ENCODE peak calls at places on chromosome 14, in ten cellular contexts. F is cardiac muscle cell; P is lower lobe of right lung; N is breast epithelium; K is CD8-positive, alpha-beta T cell; D is esophagus squamous epithelium; Q is MM.1S; U is left lung; B is sigmoid colon; C is HCT116. G is an unnamed sample.

GRCh38 chr14:79855789-79856188 is 355.5 kb downstream of the DIO2 start:
- DNase-seq in U (no peak), Q (no peak), C (no peak), P (no peak), B (no peak), D (no peak), K (no peak), F (no peak), N (no peak), G (no peak)

GRCh38 chr14:52692248-52692962 is 3.0 kb downstream of the ERO1A start:
- DNase-seq in U (no peak), Q (no peak), F (no peak), D (no peak), K (no peak), C (no peak), P (no peak), N (no peak), B (no peak), G (no peak)

GRCh38 chr14:93903342-93904184 is 23.6 kb upstream of the FAM181A start:
- DNase-seq in U (no peak), F (peak; percentile 63), N (peak; percentile 10), K (no peak), B (no peak), C (peak; percentile 15), P (no peak), D (no peak), Q (no peak), G (no peak)

GRCh38 chr14:98120831-98121464 is 1151.0 kb downstream of the BCL11B start:
- DNase-seq in K (no peak), C (no peak), F (no peak), N (no peak), P (no peak), B (no peak), U (no peak), D (no peak), Q (no peak), G (no peak)

GRCh38 chr14:95683793-95684192 is 2.4 kb upstream of the TCL1B start:
- DNase-seq in K (no peak), Q (peak; percentile 9), B (no peak), P (no peak), U (no peak), C (peak; percentile 32), F (no peak), D (no peak), N (no peak), G (peak; percentile 52)

GRCh38 chr14:72804653-72805180 is 89.2 kb downstream of the DPF3 start:
- DNase-seq in U (no peak), P (no peak), D (no peak), C (no peak), Q (no peak), N (no peak), B (no peak), K (no peak), F (no peak), G (no peak)

GRCh38 chr14:22824711-22825359 is 4.9 kb upstream of the MRPL52 start:
- DNase-seq in K (no peak), U (peak; percentile 53), C (peak; percentile 53), Q (peak; percentile 31), P (no peak), B (peak; percentile 73), D (no peak), N (no peak), F (no peak), G (no peak)

GRCh38 chr14:90760591-90761316 is 55.5 kb downstream of the TTC7B start:
- DNase-seq in P (no peak), C (no peak), Q (no peak), N (no peak), K (no peak), U (no peak), B (no peak), D (no peak), F (peak; percentile 42), G (peak; percentile 22)

GRCh38 chr14:33555710-33556350 is 395.0 kb downstream of the EGLN3 start:
- DNase-seq in U (no peak), K (no peak), Q (no peak), N (no peak), P (no peak), B (no peak), D (no peak), C (no peak), F (no peak), G (no peak)

GRCh38 chr14:58738189-58738836 is 100.6 kb downstream of the DACT1 start:
- DNase-seq in N (no peak), U (no peak), Q (no peak), K (no peak), C (no peak), P (no peak), B (no peak), D (no peak), F (no peak), G (no peak)

GRCh38 chr14:106268013-106268727 is 741.8 kb downstream of the TMEM121 start:
- DNase-seq in N (no peak), C (no peak), U (no peak), D (no peak), P (peak; percentile 57), B (no peak), Q (no peak), F (no peak), K (peak; percentile 77), G (no peak)

GRCh38 chr14:34237098-34237497 is 224.9 kb downstream of the SPTSSA start:
- DNase-seq in P (no peak), C (no peak), Q (no peak), K (no peak), N (no peak), U (no peak), B (no peak), F (no peak), D (no peak), G (no peak)

GRCh38 chr14:24315243-24315806 is 4.0 kb downstream of the LTB4R start:
- DNase-seq in F (no peak), P (no peak), C (no peak), N (no peak), B (no peak), U (no peak), K (no peak), D (no peak), Q (no peak), G (no peak)

GRCh38 chr14:24314377-24315193 is 3.3 kb downstream of the LTB4R start:
- DNase-seq in D (no peak), C (no peak), K (no peak), B (no peak), F (no peak), U (peak; percentile 39), N (no peak), Q (no peak), P (peak; percentile 53), G (no peak)

GRCh38 chr14:24311837-24312615 is 724 bp downstream of the LTB4R start:
- DNase-seq in B (no peak), K (no peak), P (no peak), F (no peak), C (no peak), D (no peak), U (no peak), N (no peak), Q (no peak), G (no peak)

GRCh38 chr14:24312736-24313507 is 1.6 kb downstream of the LTB4R start:
- DNase-seq in D (no peak), F (no peak), Q (peak; percentile 45), K (peak; percentile 49), C (no peak), P (peak; percentile 62), N (no peak), B (peak; percentile 74), U (peak; percentile 72), G (no peak)

GRCh38 chr14:24313912-24314311 is 2.6 kb downstream of the LTB4R start:
- DNase-seq in C (no peak), B (no peak), Q (no peak), F (no peak), P (peak; percentile 50), D (no peak), K (no peak), N (no peak), U (peak; percentile 33), G (no peak)
- H3K4me1 ChIP-seq in C (peaks cover 11% of the 10 kb centered on the region), B (peaks cover 32% of the 10 kb centered on the region), Q (peaks cover 24% of the 10 kb centered on the region), F (no peaks in the 10 kb centered on the region), P (peaks cover 80% of the 10 kb centered on the region), D (peaks cover 69% of the 10 kb centered on the region), K (peaks cover 56% of the 10 kb centered on the region), N (peaks cover 14% of the 10 kb centered on the region), U (peaks cover 100% of the 10 kb centered on the region), G (peaks cover 4% of the 10 kb centered on the region)

DNA sequence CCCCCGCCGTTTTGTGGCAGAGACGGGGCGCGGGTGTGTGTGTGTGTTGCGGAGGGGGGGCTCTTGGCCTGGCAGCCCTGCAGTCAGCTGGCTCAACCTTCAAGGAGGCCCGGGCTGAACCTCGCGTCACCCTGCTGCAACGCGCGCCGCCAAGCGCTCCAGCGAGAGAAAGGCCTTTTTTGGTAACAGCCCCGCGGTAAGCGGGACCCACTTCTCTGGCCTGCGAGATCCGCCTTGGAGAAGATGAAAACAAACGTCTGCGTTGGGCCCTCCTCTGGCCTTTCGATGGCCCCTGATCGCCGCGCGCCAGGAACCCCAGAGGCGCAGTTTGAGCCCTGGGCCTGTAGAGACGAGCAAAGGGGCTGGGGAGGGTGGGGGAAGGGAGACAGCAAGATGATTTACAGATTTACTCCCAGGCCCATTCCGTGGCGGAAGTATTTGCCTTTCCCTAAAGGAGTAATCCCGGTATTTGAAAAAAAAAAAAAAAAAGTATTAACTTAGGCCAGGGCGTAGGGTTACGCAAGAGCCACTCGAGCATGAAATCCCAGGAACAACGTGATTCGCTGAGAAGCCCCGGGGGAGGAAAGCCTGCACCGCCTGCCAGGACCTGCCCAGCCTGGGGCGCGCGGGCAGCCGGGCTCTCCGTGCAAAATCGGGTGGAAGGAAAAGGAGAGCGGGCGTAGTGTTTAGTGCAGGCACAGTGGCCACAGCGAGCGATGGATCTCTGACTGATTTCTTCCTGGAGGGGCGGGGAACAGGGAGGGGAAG is 4.5 kb upstream of the IRF2BPL start:
- DNase-seq in F (peak; percentile 88), C (no peak), B (peak; percentile 99), Q (peak; percentile 53), U (peak; percentile 93), P (peak; percentile 93), D (peak; percentile 51), N (peak; percentile 95), K (peak; percentile 87), G (no peak)
- H3K27ac ChIP-seq in F (peak overlapping the region; percentile 100), C (peak overlapping the region; percentile 95), B (peak overlapping the region; percentile 100), Q (peak overlapping the region; percentile 99), U (peak overlapping the region; percentile 99), P (peak overlapping the region; percentile 100), D (peak overlapping the region; percentile 99), N (peak overlapping the region; percentile 99), K (peak overlapping the region; percentile 67), G (no peak overlapping the region)

GRCh38 chr14:89188492-89188891 is 228.5 kb downstream of the FOXN3 start:
- DNase-seq in Q (no peak), P (no peak), C (no peak), F (no peak), U (no peak), B (no peak), K (no peak), D (no peak), N (no peak), G (no peak)
- H3K36me3 ChIP-seq in Q (no peaks in the 10 kb centered on the region), P (peaks cover 9% of the 10 kb centered on the region), C (no peaks in the 10 kb centered on the region), F (no peaks in the 10 kb centered on the region), U (no peaks in the 10 kb centered on the region), B (no peaks in the 10 kb centered on the region), K (peaks cover 4% of the 10 kb centered on the region), D (no peaks in the 10 kb centered on the region), N (no peaks in the 10 kb centered on the region), G (peaks cover 4% of the 10 kb centered on the region)

DNA sequence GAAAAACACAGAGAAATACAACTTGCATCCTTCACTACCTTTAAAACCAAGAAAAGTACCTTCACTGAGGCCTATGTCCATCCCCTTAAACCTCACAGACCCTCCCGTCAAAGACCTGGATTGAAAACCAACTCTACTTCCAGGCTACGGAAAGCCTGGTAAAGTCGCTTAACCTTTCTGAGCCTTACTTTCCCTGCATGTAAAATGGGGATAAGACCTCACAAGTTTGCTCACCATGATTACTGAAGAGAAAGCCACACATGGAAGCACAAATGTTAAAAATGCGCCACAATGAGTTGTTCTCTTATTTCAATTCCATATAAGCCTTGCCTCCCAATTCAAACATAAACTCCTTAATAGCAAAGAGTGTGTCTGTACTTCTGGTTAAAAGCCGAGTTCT is 8.4 kb downstream of the ACTN1 start:
- DNase-seq in U (no peak), P (no peak), C (no peak), N (no peak), K (no peak), D (no peak), F (no peak), Q (no peak), B (no peak), G (no peak)
- H3K4me1 ChIP-seq in U (peaks cover 83% of the 10 kb centered on the region), P (peaks cover 66% of the 10 kb centered on the region), C (peaks cover 17% of the 10 kb centered on the region), N (peaks cover 16% of the 10 kb centered on the region), K (peaks cover 97% of the 10 kb centered on the region), D (peaks cover 37% of the 10 kb centered on the region), F (peaks cover 45% of the 10 kb centered on the region), Q (peaks cover 14% of the 10 kb centered on the region), B (peaks cover 100% of the 10 kb centered on the region), G (peaks cover 6% of the 10 kb centered on the region)